ENCODE peak calls at places on chromosome 10, in four cellular contexts. X is NB4, E is iPS DF 19.7, Z is fibroblast of the conjunctiva. B is an unnamed sample.

GRCh38 chr10:80382989-80383388 is 25.4 kb upstream of the PRXL2A start:
- DNase-seq in Z (peak; percentile 20), X (peak; percentile 52), E (no peak), B (no peak)

GRCh38 chr10:122419890-122420623 is 34.4 kb upstream of the ARMS2 start:
- DNase-seq in E (no peak), Z (peak; percentile 87), X (no peak), B (no peak)

GRCh38 chr10:133157662-133158436 is 2.2 kb upstream of the KNDC1 start:
- DNase-seq in E (no peak), Z (no peak), X (no peak), B (no peak)

GRCh38 chr10:24209946-24210491 is 1.1 kb downstream of the KIAA1217 start:
- DNase-seq in E (no peak), Z (no peak), X (peak; percentile 54), B (no peak)

GRCh38 chr10:122328676-122329075 is 45.8 kb upstream of the PLEKHA1 start:
- DNase-seq in Z (no peak), X (no peak), E (no peak), B (no peak)

GRCh38 chr10:95909591-95909990 is 1.8 kb downstream of the CC2D2B start:
- DNase-seq in E (no peak), X (no peak), Z (no peak), B (no peak)

GRCh38 chr10:29189272-29189671 is 99.6 kb upstream of the LYZL1 start:
- DNase-seq in E (no peak), Z (peak; percentile 37), X (no peak), B (no peak)

GRCh38 chr10:8544500-8544899 is 490.0 kb downstream of the GATA3 start:
- DNase-seq in E (no peak), Z (no peak), X (no peak), B (no peak)

GRCh38 chr10:4450981-4451501 is 375.0 kb upstream of the AKR1E2 start:
- DNase-seq in E (no peak), Z (peak; percentile 74), X (peak; percentile 49), B (no peak)

GRCh38 chr10:89494068-89494467 is 41.3 kb downstream of the SLC16A12 start:
- DNase-seq in Z (no peak), E (no peak), X (no peak), B (no peak)

GRCh38 chr10:87816842-87817178 is 1.2 kb downstream of the ATAD1 start:
- DNase-seq in X (peak; percentile 25), Z (no peak), E (no peak), B (no peak)

GRCh38 chr10:115947104-115947503 is 325.9 kb downstream of the GFRA1 start:
- DNase-seq in Z (no peak), X (no peak), E (peak; percentile 23), B (no peak)

GRCh38 chr10:44313706-44314307 is 71.1 kb downstream of the CXCL12 start:
- DNase-seq in X (no peak), E (no peak), Z (no peak), B (no peak)

GRCh38 chr10:108812296-108812695 is 1111.0 kb downstream of the XPNPEP1 start:
- DNase-seq in E (no peak), X (no peak), Z (no peak), B (no peak)

GRCh38 chr10:526651-527312 is 162.7 kb downstream of the DIP2C start:
- DNase-seq in X (peak; percentile 32), E (peak; percentile 9), Z (no peak), B (no peak)

GRCh38 chr10:103394180-103394579 is 2.1 kb downstream of the ATP5MK start:
- DNase-seq in E (no peak), X (peak; percentile 34), Z (no peak), B (no peak)

GRCh38 chr10:112092529-112092928 is 91.0 kb downstream of the GPAM start:
- DNase-seq in X (no peak), Z (no peak), E (no peak), B (no peak)

GRCh38 chr10:86261933-86262665 is 104.5 kb downstream of the GRID1 start:
- DNase-seq in Z (no peak), E (peak; percentile 47), X (peak; percentile 70), B (no peak)

GRCh38 chr10:121800146-121800545 is 127.7 kb downstream of the ATE1 start:
- DNase-seq in Z (peak; percentile 34), X (no peak), E (no peak), B (no peak)

GRCh38 chr10:130300608-130301025 is 164.4 kb downstream of the GLRX3 start:
- DNase-seq in X (peak; percentile 82), Z (no peak), E (no peak), B (no peak)

GRCh38 chr10:127013696-127014095 is 108.5 kb downstream of the DOCK1 start:
- DNase-seq in E (no peak), X (no peak), Z (no peak), B (no peak)

GRCh38 chr10:72272689-72273409 is 875 bp upstream of the DDIT4 start:
- DNase-seq in X (peak; percentile 91), Z (peak; percentile 99), E (no peak), B (peak; percentile 57)

GRCh38 chr10:102246261-102246660 is 929 bp downstream of the GBF1 start:
- DNase-seq in E (no peak), Z (no peak), X (no peak), B (no peak)

GRCh38 chr10:32995751-32996150 is 37.7 kb upstream of the ITGB1 start:
- DNase-seq in E (no peak), X (no peak), Z (no peak), B (no peak)

GRCh38 chr10:3336673-3337293 is 164.2 kb upstream of the PITRM1 start:
- DNase-seq in X (no peak), E (no peak), Z (no peak), B (no peak)

GRCh38 chr10:29681700-29682444 is 47.1 kb upstream of the SVIL start:
- DNase-seq in E (no peak), X (peak; percentile 96), Z (no peak), B (no peak)

GRCh38 chr10:108360187-108360586 is 1195.7 kb upstream of the SORCS1 start:
- DNase-seq in Z (no peak), E (no peak), X (no peak), B (no peak)

GRCh38 chr10:130189466-130190064 is 53.4 kb downstream of the GLRX3 start:
- DNase-seq in Z (no peak), X (no peak), E (no peak), B (no peak)

GRCh38 chr10:86139066-86139657 is 227.4 kb downstream of the GRID1 start:
- DNase-seq in Z (no peak), X (peak; percentile 32), E (peak; percentile 9), B (no peak)

GRCh38 chr10:48927198-48927597 is 12.4 kb downstream of the LRRC18 start:
- DNase-seq in E (no peak), Z (no peak), X (no peak), B (no peak)

GRCh38 chr10:113310317-113310716 is 242.5 kb upstream of the HABP2 start:
- DNase-seq in E (no peak), X (no peak), Z (no peak), B (no peak)

GRCh38 chr10:94546616-94547175 is 1.1 kb downstream of the HELLS start:
- DNase-seq in Z (no peak), E (no peak), X (peak; percentile 8), B (no peak)

GRCh38 chr10:110392860-110393732 is 88.4 kb upstream of the SMNDC1 start:
- DNase-seq in X (peak; percentile 39), E (no peak), Z (no peak), B (no peak)

GRCh38 chr10:83572036-83572435 is 567.3 kb upstream of the GHITM start:
- DNase-seq in E (no peak), Z (no peak), X (peak; percentile 8), B (no peak)

GRCh38 chr10:31359979-31360378 is 41.0 kb downstream of the ZEB1 start:
- DNase-seq in Z (no peak), E (no peak), X (no peak), B (no peak)

GRCh38 chr10:88728107-88728763 is 22.2 kb downstream of the LIPK start:
- DNase-seq in Z (no peak), E (peak; percentile 73), X (peak; percentile 80), B (no peak)

GRCh38 chr10:131258256-131258655 is 53.3 kb downstream of the TCERG1L start:
- DNase-seq in E (no peak), Z (no peak), X (no peak), B (no peak)